ENCODE peak calls at places on chromosome 2, in four cellular contexts. S is kidney; R is effector memory CD4-positive, alpha-beta T cell; X is left ventricle myocardium inferior. B is an unnamed sample.

GRCh38 chr2:130724455-130724854 is 4.4 kb upstream of the GPR148 start:
- DNase-seq in S (no peak), R (no peak), X (no peak), B (no peak)

GRCh38 chr2:156054983-156055382 is 277.5 kb downstream of the NR4A2 start:
- DNase-seq in S (no peak), R (no peak), X (no peak), B (no peak)

GRCh38 chr2:138665932-138666331 is 114.3 kb downstream of the NXPH2 start:
- DNase-seq in S (no peak), R (no peak), X (no peak), B (no peak)

GRCh38 chr2:143632751-143633374 is 503.6 kb downstream of the ARHGAP15 start:
- DNase-seq in S (no peak), R (no peak), X (no peak), B (no peak)

GRCh38 chr2:202135111-202135874 is 62.2 kb downstream of the KIAA2012 start:
- DNase-seq in S (peak; percentile 92), R (no peak), X (peak; percentile 83), B (no peak)

GRCh38 chr2:170965446-170966225 is 36.6 kb downstream of the GORASP2 start:
- DNase-seq in S (no peak), R (no peak), X (no peak), B (no peak)

GRCh38 chr2:168116448-168116847 is 130.9 kb downstream of the STK39 start:
- DNase-seq in S (no peak), R (no peak), X (no peak), B (no peak)

GRCh38 chr2:31038385-31038784 is 99.9 kb downstream of the GALNT14 start:
- DNase-seq in S (no peak), R (no peak), X (no peak), B (no peak)

GRCh38 chr2:218852911-218853667 is 6.5 kb upstream of the WNT6 start:
- DNase-seq in S (no peak), R (peak; percentile 51), X (peak; percentile 50), B (peak; percentile 52)

GRCh38 chr2:9263388-9263787 is 56.8 kb downstream of the ASAP2 start:
- DNase-seq in S (no peak), R (no peak), X (peak; percentile 44), B (no peak)

GRCh38 chr2:29228276-29228675 is 113.1 kb downstream of the CLIP4 start:
- DNase-seq in S (no peak), R (no peak), X (no peak), B (no peak)

GRCh38 chr2:127208313-127208712 is 11.8 kb downstream of the CYP27C1 start:
- DNase-seq in S (no peak), R (no peak), X (no peak), B (no peak)

GRCh38 chr2:167181134-167181533 is 292.9 kb downstream of the XIRP2 start:
- DNase-seq in S (no peak), R (no peak), X (no peak), B (no peak)

GRCh38 chr2:232341061-232341738 is 37.4 kb upstream of the ALPP start:
- DNase-seq in S (peak; percentile 45), R (no peak), X (peak; percentile 12), B (peak; percentile 4)

GRCh38 chr2:46276652-46277051 is 20.6 kb upstream of the EPAS1 start:
- DNase-seq in S (no peak), R (no peak), X (no peak), B (no peak)

GRCh38 chr2:156356006-156356764 is 23.7 kb upstream of the NR4A2 start:
- DNase-seq in S (no peak), R (no peak), X (no peak), B (no peak)

GRCh38 chr2:212936572-212936971 is 214.8 kb downstream of the IKZF2 start:
- DNase-seq in S (no peak), R (no peak), X (no peak), B (no peak)

GRCh38 chr2:63378589-63378988 is 209.7 kb downstream of the WDPCP start:
- DNase-seq in S (no peak), R (no peak), X (no peak), B (no peak)

GRCh38 chr2:119517433-119517832 is 6.8 kb downstream of the SCTR start:
- DNase-seq in S (peak; percentile 84), R (no peak), X (peak; percentile 44), B (no peak)

GRCh38 chr2:53768233-53768542 is 584 bp downstream of the CHAC2 start:
- DNase-seq in S (no peak), R (no peak), X (no peak), B (no peak)

GRCh38 chr2:174166261-174166660 is 82.1 kb downstream of the OLA1 start:
- DNase-seq in S (no peak), R (no peak), X (no peak), B (no peak)

GRCh38 chr2:46943881-46944798 is 28.5 kb upstream of the MCFD2 start:
- DNase-seq in S (no peak), R (peak; percentile 66), X (no peak), B (peak; percentile 42)

GRCh38 chr2:6526093-6526824 is 339.4 kb downstream of the CMPK2 start:
- DNase-seq in S (no peak), R (no peak), X (no peak), B (no peak)

GRCh38 chr2:240999001-240999791 is 778 bp downstream of the SNED1 start:
- DNase-seq in S (peak; percentile 86), R (no peak), X (peak; percentile 38), B (no peak)

GRCh38 chr2:171365232-171365631 is 68.6 kb downstream of the METTL8 start:
- DNase-seq in S (no peak), R (no peak), X (no peak), B (no peak)

GRCh38 chr2:173184031-173185004 is 108.7 kb downstream of the MAP3K20 start:
- DNase-seq in S (no peak), R (no peak), X (no peak), B (no peak)

DNA sequence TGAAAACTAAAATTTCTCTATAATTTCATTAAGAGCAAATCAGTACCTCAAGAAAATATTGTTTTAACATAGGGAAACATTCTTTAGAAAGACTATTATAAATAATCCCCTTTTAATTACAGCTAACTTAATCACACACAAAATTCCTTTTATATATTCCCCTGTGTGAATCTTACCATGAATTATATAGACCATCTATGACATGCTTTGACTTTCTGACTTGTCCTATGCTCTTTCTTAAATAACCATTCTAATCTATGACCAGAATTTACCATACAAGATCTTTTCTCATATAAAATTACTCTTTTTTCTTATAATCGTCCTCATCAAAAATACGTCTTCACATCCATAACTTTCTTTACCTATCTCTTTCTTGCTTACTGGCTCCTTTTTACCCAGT is 824.2 kb upstream of the FAM98A start:
- DNase-seq in S (no peak), R (no peak), X (no peak), B (no peak)
- H3K9me3 ChIP-seq in S (no peaks in the 10 kb centered on the region), R (no peaks in the 10 kb centered on the region), X (peaks cover 25% of the 10 kb centered on the region), B (no peaks in the 10 kb centered on the region)

DNA sequence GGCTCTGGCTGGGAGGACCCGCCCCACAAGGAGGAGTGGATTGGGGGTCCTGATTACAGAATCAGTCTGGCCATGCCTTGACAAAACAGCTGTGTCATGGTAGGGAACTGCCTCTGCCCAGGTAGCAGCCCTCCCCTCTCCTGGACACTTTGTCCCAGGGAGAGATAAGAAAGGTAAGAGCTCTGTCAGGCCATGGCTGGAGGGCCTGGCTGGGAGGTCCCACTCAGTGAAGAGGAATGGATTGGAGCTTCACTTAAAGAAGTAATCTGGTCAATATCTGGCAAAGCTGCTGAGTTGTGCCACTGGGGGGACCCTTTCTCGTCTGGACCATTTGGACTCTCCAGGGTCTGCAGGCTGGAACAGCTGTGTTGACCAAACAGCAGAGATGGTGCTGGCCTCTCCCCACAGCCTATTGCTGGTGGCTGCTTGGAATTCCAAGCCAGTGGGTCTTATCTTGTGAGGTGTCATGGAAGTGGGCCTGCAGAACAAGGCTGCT is 75.4 kb downstream of the EPC2 start:
- DNase-seq in S (no peak), R (no peak), X (no peak), B (no peak)
- H3K9me3 ChIP-seq in S (no peaks in the 10 kb centered on the region), R (no peaks in the 10 kb centered on the region), X (peaks cover 20% of the 10 kb centered on the region), B (no peaks in the 10 kb centered on the region)

GRCh38 chr2:237208373-237209045 is 122.8 kb downstream of the COPS8 start:
- DNase-seq in S (no peak), R (no peak), X (no peak), B (no peak)

GRCh38 chr2:237209046-237209375 is 123.3 kb downstream of the COPS8 start:
- DNase-seq in S (no peak), R (no peak), X (no peak), B (no peak)

GRCh38 chr2:237209885-237210284 is 124.2 kb downstream of the COPS8 start:
- DNase-seq in S (no peak), R (no peak), X (no peak), B (no peak)

GRCh38 chr2:237205551-237205950 is 119.9 kb downstream of the COPS8 start:
- DNase-seq in S (no peak), R (no peak), X (no peak), B (no peak)

GRCh38 chr2:237207641-237208040 is 122.0 kb downstream of the COPS8 start:
- DNase-seq in S (peak; percentile 87), R (no peak), X (peak; percentile 91), B (no peak)
- H3K9me3 ChIP-seq in S (no peaks in the 10 kb centered on the region), R (no peaks in the 10 kb centered on the region), X (no peaks in the 10 kb centered on the region), B (no peaks in the 10 kb centered on the region)

DNA sequence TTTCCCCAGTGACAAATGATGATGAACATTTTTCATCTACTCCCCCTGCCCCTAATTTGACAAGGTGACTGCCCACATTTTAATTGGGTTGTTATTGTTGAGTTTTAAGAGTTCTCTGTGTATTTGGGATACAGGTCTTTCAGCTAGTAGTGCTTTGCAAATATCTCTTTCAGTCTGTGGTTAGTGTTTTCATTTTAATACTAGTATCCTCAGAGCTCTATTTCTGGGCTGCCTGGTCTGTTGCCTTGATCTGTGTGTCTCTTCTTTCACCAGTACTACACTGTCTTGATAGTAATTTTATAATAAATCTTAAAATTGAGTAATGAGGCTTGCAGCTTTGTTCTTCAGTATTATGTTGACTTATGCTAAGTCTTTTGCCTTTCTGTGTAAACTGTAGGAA is 19.7 kb downstream of the EIF5B start:
- DNase-seq in S (no peak), R (no peak), X (no peak), B (no peak)
- H3K9me3 ChIP-seq in S (no peaks in the 10 kb centered on the region), R (no peaks in the 10 kb centered on the region), X (no peaks in the 10 kb centered on the region), B (no peaks in the 10 kb centered on the region)

GRCh38 chr2:16223071-16223470 is 282.7 kb downstream of the MYCN start:
- DNase-seq in S (no peak), R (no peak), X (no peak), B (no peak)
- H3K9me3 ChIP-seq in S (no peaks in the 10 kb centered on the region), R (no peaks in the 10 kb centered on the region), X (no peaks in the 10 kb centered on the region), B (no peaks in the 10 kb centered on the region)

GRCh38 chr2:105989070-105989469 is 205.0 kb downstream of the UXS1 start:
- DNase-seq in S (no peak), R (no peak), X (no peak), B (no peak)
- H3K9me3 ChIP-seq in S (peaks cover 6% of the 10 kb centered on the region), R (peaks cover 12% of the 10 kb centered on the region), X (peaks cover 49% of the 10 kb centered on the region), B (peaks cover 5% of the 10 kb centered on the region)

GRCh38 chr2:41500895-41501294 is 546.9 kb upstream of the PKDCC start:
- DNase-seq in S (no peak), R (no peak), X (no peak), B (no peak)

GRCh38 chr2:41502752-41503151 is 545.1 kb upstream of the PKDCC start:
- DNase-seq in S (no peak), R (no peak), X (no peak), B (no peak)

GRCh38 chr2:41495050-41495449 is 552.8 kb upstream of the PKDCC start:
- DNase-seq in S (no peak), R (no peak), X (no peak), B (no peak)

GRCh38 chr2:41498791-41499190 is 549.0 kb upstream of the PKDCC start:
- DNase-seq in S (no peak), R (no peak), X (no peak), B (no peak)

GRCh38 chr2:41496908-41497307 is 550.9 kb upstream of the PKDCC start:
- DNase-seq in S (no peak), R (no peak), X (no peak), B (no peak)
- H3K9me3 ChIP-seq in S (peaks cover 57% of the 10 kb centered on the region), R (peaks cover 24% of the 10 kb centered on the region), X (peaks cover 83% of the 10 kb centered on the region), B (peaks cover 12% of the 10 kb centered on the region)

B was measured in T-helper 17 cell.